ENCODE peak calls at places on chromosomes 7 and 10, in six cellular contexts. T is SK-N-SH, W is IMR-90, A is mammary epithelial cell, O is fibroblast of lung, Z is HepG2. X is an unnamed sample.

GRCh38 chr10:57627642-57628178 is 640.0 kb downstream of the IPMK start:
- DNase-seq in T (no peak), W (no peak), A (no peak), O (no peak), Z (no peak), X (no peak)

GRCh38 chr7:114298011-114298410 is 116.6 kb upstream of the FOXP2 start:
- DNase-seq in T (no peak), W (no peak), A (peak; percentile 57), O (no peak), Z (no peak), X (peak; percentile 31)

GRCh38 chr7:5612695-5613094 is 168.8 kb downstream of the RNF216 start:
- DNase-seq in T (peak; percentile 39), W (no peak), A (no peak), O (no peak), Z (no peak), X (peak; percentile 81)

GRCh38 chr10:66925896-66926719 is at the start of gene LRRTM3:
- DNase-seq in T (peak; percentile 64), W (peak; percentile 73), A (peak; percentile 70), O (peak; percentile 87), Z (peak; percentile 56), X (peak; percentile 81)

GRCh38 chr7:56081626-56082340 is 11.0 kb downstream of the PHKG1 start:
- DNase-seq in T (no peak), W (no peak), A (no peak), O (no peak), Z (no peak), X (no peak)

GRCh38 chr7:137975223-137975622 is 26.7 kb downstream of the CREB3L2 start:
- DNase-seq in T (no peak), W (peak; percentile 85), A (no peak), O (peak; percentile 89), Z (no peak), X (peak; percentile 90)

GRCh38 chr10:118742787-118743186 is 12.0 kb downstream of the CACUL1 start:
- DNase-seq in T (no peak), W (peak; percentile 86), A (no peak), O (peak; percentile 46), Z (no peak), X (no peak)

GRCh38 chr10:95655571-95656290 is 780 bp downstream of the ALDH18A1 start:
- DNase-seq in T (peak; percentile 17), W (peak; percentile 50), A (peak; percentile 12), O (peak; percentile 36), Z (peak; percentile 16), X (peak; percentile 80)

GRCh38 chr7:76133164-76133775 is 68.4 kb upstream of the SRRM3 start:
- DNase-seq in T (no peak), W (no peak), A (no peak), O (no peak), Z (no peak), X (no peak)

GRCh38 chr10:77378950-77379349 is 258.7 kb downstream of the KCNMA1 start:
- DNase-seq in T (no peak), W (no peak), A (no peak), O (no peak), Z (no peak), X (no peak)

GRCh38 chr10:86227501-86228258 is 138.9 kb downstream of the GRID1 start:
- DNase-seq in T (no peak), W (no peak), A (no peak), O (no peak), Z (no peak), X (peak; percentile 34)

GRCh38 chr7:111175908-111176307 is 85.0 kb downstream of the LRRN3 start:
- DNase-seq in T (no peak), W (no peak), A (no peak), O (no peak), Z (no peak), X (no peak)

GRCh38 chr10:49418053-49418326 is 22.1 kb upstream of the DRGX start:
- DNase-seq in T (no peak), W (no peak), A (no peak), O (no peak), Z (no peak), X (no peak)

GRCh38 chr10:101655581-101655980 is 39.4 kb downstream of the FBXW4 start:
- DNase-seq in T (no peak), W (peak; percentile 47), A (no peak), O (peak; percentile 9), Z (no peak), X (no peak)

GRCh38 chr7:158027646-158028045 is 560.0 kb downstream of the PTPRN2 start:
- DNase-seq in T (no peak), W (no peak), A (no peak), O (no peak), Z (no peak), X (no peak)

GRCh38 chr10:121326905-121327304 is 271.3 kb downstream of the FGFR2 start:
- DNase-seq in T (no peak), W (no peak), A (peak; percentile 46), O (no peak), Z (no peak), X (no peak)

GRCh38 chr10:113620486-113620885 is 43.4 kb downstream of the NRAP start:
- DNase-seq in T (no peak), W (no peak), A (no peak), O (no peak), Z (no peak), X (no peak)

GRCh38 chr10:119025776-119026175 is 3.7 kb upstream of the NANOS1 start:
- DNase-seq in T (no peak), W (no peak), A (no peak), O (no peak), Z (no peak), X (no peak)

GRCh38 chr10:119309423-119309770 is 102.0 kb downstream of the GRK5 start:
- DNase-seq in T (no peak), W (no peak), A (no peak), O (no peak), Z (no peak), X (no peak)

GRCh38 chr7:116697761-116698160 is 25.8 kb downstream of the MET start:
- DNase-seq in T (no peak), W (no peak), A (no peak), O (no peak), Z (no peak), X (no peak)

GRCh38 chr7:76002822-76003221 is 8.4 kb upstream of the TMEM120A start:
- DNase-seq in T (no peak), W (no peak), A (no peak), O (no peak), Z (no peak), X (no peak)

DNA sequence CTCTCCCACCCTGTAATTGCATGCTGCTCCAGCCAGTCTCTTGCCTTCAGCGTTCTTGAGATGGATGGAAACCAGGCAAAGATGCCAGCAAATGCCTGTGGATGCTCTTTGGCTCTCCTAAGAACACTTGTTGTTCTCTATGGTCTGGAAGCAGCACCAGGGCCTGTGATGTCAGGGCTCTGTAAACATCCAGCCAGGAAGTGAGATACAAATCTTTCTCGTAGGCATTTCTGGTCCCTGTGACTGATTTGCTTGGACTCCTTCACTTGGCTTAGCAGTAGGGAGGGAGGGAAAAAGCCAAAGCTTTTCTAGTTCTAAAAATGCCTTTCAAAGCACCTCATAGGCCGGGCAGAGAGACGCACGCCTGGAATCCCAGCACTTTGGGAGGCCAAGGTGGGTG is 201.3 kb downstream of the REEP3 start:
- DNase-seq in T (peak; percentile 63), W (peak; percentile 64), A (no peak), O (peak; percentile 72), Z (no peak), X (peak; percentile 69)
- H2AFZ ChIP-seq in T (peak overlapping the region; percentile 72), W (peak overlapping the region; percentile 62), A (no peak overlapping the region), O (no peak overlapping the region), Z (no peak overlapping the region), X (peak overlapping the region; percentile 33)

GRCh38 chr7:105000190-105000589 is 13.8 kb upstream of the KMT2E start:
- DNase-seq in T (no peak), W (no peak), A (no peak), O (no peak), Z (no peak), X (peak; percentile 36)

GRCh38 chr7:105001652-105002184 is 12.3 kb upstream of the KMT2E start:
- DNase-seq in T (no peak), W (no peak), A (no peak), O (no peak), Z (no peak), X (no peak)

GRCh38 chr7:105003275-105003674 is 10.7 kb upstream of the KMT2E start:
- DNase-seq in T (no peak), W (peak; percentile 82), A (peak; percentile 76), O (peak; percentile 77), Z (no peak), X (peak; percentile 32)

GRCh38 chr7:104998040-104998752 is 15.8 kb upstream of the KMT2E start:
- DNase-seq in T (no peak), W (no peak), A (no peak), O (no peak), Z (no peak), X (peak; percentile 79)

GRCh38 chr7:105000927-105001336 is 13.1 kb upstream of the KMT2E start:
- DNase-seq in T (no peak), W (no peak), A (no peak), O (no peak), Z (no peak), X (no peak)
- H3K4me2 ChIP-seq in T (no peak overlapping the region), W (no peak overlapping the region), A (no peak overlapping the region), O (no peak overlapping the region), Z (no peak overlapping the region), X (no peak overlapping the region)

DNA sequence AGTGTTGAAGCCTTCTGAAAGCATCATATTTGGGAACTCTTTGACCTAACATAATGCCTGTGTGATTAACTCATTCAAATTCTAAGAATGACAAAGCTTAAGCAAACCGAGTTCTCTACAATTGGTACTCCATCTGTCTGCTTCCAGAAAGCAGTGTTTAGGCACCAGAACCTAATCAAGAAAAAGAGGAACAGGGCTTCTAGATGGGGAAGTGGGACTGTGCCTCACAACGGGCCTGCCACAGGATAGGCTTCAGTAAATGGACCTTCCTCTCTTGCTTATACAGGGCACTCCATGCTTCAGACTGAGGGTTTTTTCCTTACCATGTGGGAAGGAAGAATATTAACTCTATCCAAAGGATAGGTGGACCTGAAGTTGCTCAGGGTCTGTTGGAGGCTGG is 808.1 kb downstream of the XPNPEP1 start:
- DNase-seq in T (no peak), W (no peak), A (no peak), O (no peak), Z (no peak), X (no peak)
- H3K9me3 ChIP-seq in T (no peaks in the 10 kb centered on the region), W (peaks cover 2% of the 10 kb centered on the region), A (no peaks in the 10 kb centered on the region), O (no peaks in the 10 kb centered on the region), Z (peaks cover 62% of the 10 kb centered on the region), X (no peaks in the 10 kb centered on the region)

GRCh38 chr7:112723416-112723815 is 66.8 kb downstream of the TMEM168 start:
- DNase-seq in T (no peak), W (peak; percentile 55), A (peak; percentile 79), O (peak; percentile 4), Z (no peak), X (no peak)

GRCh38 chr7:112721395-112721794 is 68.8 kb downstream of the TMEM168 start:
- DNase-seq in T (no peak), W (no peak), A (no peak), O (no peak), Z (no peak), X (no peak)

DNA sequence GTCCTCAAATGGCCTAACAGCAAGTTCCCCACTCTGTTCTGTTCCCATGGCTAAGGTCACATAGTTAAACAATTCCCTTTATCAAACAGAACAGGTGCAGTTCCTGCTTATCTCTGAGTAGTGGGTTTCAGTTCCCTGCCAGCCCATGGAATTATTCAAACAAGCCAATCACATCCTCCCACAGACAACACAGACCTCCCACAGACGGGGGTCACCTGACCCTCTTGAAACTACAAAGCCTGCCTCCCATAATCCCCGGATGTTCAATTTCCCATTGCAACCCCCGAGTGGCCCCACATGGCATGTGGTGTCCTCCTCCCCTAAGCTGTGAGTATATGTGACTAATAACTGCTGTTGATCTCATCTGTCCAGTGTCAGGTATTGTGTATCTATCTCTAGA is 64.1 kb downstream of the TMEM168 start:
- DNase-seq in T (no peak), W (no peak), A (no peak), O (no peak), Z (no peak), X (no peak)
- H2AFZ ChIP-seq in T (no peak overlapping the region), W (no peak overlapping the region), A (no peak overlapping the region), O (no peak overlapping the region), Z (no peak overlapping the region), X (no peak overlapping the region)

GRCh38 chr7:26959290-26959689 is 94.9 kb upstream of the SKAP2 start:
- DNase-seq in T (no peak), W (no peak), A (no peak), O (no peak), Z (no peak), X (no peak)
- H3K4me2 ChIP-seq in T (no peak overlapping the region), W (no peak overlapping the region), A (peak overlapping the region; percentile 56), O (no peak overlapping the region), Z (no peak overlapping the region), X (peak overlapping the region; percentile 9)